ENCODE peak calls at places on chromosomes 11 and 22, in ten cellular contexts. Z is heart right ventricle; C is ovary; V is suprapubic skin; R is fibroblast of lung; H is psoas muscle; F is brain microvascular endothelial cell; M is CD8-positive, alpha-beta T cell; K is heart left ventricle; I is uterus. J is an unnamed sample. For H3K36me3, the result is how much of the 10 kb centered on the place peaks cover.

GRCh38 chr11:114039551-114039950 is 20.0 kb upstream of the ZBTB16 start:
- DNase-seq in Z (no peak), H (no peak), C (no peak), F (no peak), V (no peak), K (no peak), R (peak), I (no peak), M (no peak), J (no peak)

GRCh38 chr22:39906207-39906606 is 5.3 kb downstream of the GRAP2 start:
- DNase-seq in R (no peak), K (no peak), M (no peak), Z (no peak), V (no peak), F (no peak), C (no peak), H (no peak), I (no peak), J (no peak)

GRCh38 chr11:113193894-113194293 is 120.5 kb upstream of the TTC12 start:
- DNase-seq in C (peak), I (peak), Z (peak), H (no peak), F (no peak), R (peak), K (no peak), V (no peak), M (no peak), J (no peak)

GRCh38 chr11:113505541-113506375 is 30.6 kb upstream of the DRD2 start:
- DNase-seq in H (no peak), K (no peak), V (no peak), M (no peak), Z (no peak), I (no peak), C (no peak), F (peak), R (no peak), J (no peak)

GRCh38 chr22:48393041-48393370 is 1434.7 kb downstream of the BRD1 start:
- DNase-seq in M (no peak), H (no peak), K (no peak), V (no peak), Z (no peak), I (no peak), C (no peak), F (no peak), R (no peak), J (no peak)

GRCh38 chr11:113350646-113351045 is 36.3 kb downstream of the TTC12 start:
- DNase-seq in K (no peak), C (no peak), I (no peak), M (no peak), V (no peak), H (no peak), F (no peak), Z (no peak), R (no peak), J (no peak)

GRCh38 chr11:92098172-92098571 is 126.4 kb upstream of the FAT3 start:
- DNase-seq in R (no peak), I (no peak), C (no peak), M (no peak), F (no peak), V (no peak), H (no peak), K (no peak), Z (no peak), J (no peak)

GRCh38 chr11:39772525-39773137 is 1686.8 kb downstream of the LRRC4C start:
- DNase-seq in K (no peak), R (no peak), V (no peak), I (no peak), M (no peak), C (no peak), H (no peak), F (no peak), Z (no peak), J (no peak)

GRCh38 chr22:45469573-45470383 is 32.9 kb upstream of the FBLN1 start:
- DNase-seq in I (no peak), C (no peak), F (no peak), M (no peak), H (no peak), Z (no peak), K (no peak), V (no peak), R (peak), J (peak)

DNA sequence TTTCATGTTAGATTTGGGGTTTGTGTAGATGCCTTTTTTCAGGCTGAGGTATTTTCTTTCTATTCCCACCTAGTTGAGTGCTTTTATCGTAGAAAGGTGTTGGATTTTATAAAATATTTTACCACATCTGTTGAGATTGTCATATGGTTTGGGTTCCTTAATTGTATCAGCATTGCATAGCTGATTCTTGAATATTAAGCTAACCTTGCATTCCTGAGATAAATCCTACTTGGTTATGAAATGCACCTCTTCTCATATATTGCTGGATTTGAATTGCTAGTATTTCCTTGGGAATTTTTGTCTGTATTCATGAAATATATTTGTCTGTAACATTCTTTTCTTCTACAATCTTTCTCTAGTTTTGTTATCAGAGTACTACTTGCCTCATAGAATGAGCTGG is 10.1 kb downstream of the XKR3 start:
- DNase-seq in R (no peak), M (no peak), H (no peak), K (no peak), Z (no peak), C (no peak), F (no peak), V (no peak), I (no peak), J (no peak)
- H3K27ac ChIP-seq in R (no peak), M (no peak), H (no peak), K (no peak), Z (no peak), C (no peak), F (no peak), V (no peak), I (no peak), J (no peak)

GRCh38 chr11:62883677-62884076 is 3.0 kb downstream of the SLC3A2 start:
- DNase-seq in V (no peak), Z (no peak), K (no peak), C (no peak), R (no peak), F (no peak), M (no peak), I (no peak), H (no peak), J (no peak)
- H3K4me3 ChIP-seq in V (peak), Z (no peak), K (no peak), C (no peak), R (peak), F (peak), M (no peak), I (no peak), H (peak), J (no peak)

DNA sequence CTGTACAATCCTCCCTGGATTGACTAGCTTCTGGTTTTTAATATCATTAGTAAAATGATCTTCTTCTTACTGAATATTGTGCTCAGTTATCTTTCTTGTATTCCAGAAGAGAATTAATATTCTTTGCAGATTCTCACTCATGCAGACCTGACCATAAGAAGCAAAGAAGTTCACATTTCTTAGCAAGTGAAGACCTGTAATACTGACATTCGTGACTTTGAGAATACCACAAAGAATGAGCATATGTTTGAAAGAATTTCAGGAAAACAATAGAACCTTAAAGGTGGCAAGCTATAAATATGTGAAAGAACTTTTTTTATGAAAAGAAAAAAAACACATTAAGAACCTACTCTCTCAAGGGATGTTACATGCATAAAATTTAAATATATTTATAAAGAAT is 371.6 kb downstream of the JRKL start:
- DNase-seq in H (no peak), K (no peak), I (no peak), V (no peak), C (no peak), F (no peak), M (no peak), R (no peak), Z (no peak), J (no peak)
- H3K36me3 ChIP-seq in H (under half), K (under half), I (under half), V (under half), C (under half), F (under half), M (under half), R (under half), Z (under half), J (under half)

GRCh38 chr11:83073884-83074283 is 2.2 kb upstream of the RAB30 start:
- DNase-seq in K (no peak), R (no peak), C (no peak), V (no peak), H (no peak), Z (no peak), M (no peak), F (no peak), I (no peak), J (no peak)

GRCh38 chr11:83072689-83073242 is 1.1 kb upstream of the RAB30 start:
- DNase-seq in M (no peak), H (no peak), Z (no peak), R (no peak), C (no peak), K (no peak), I (no peak), F (no peak), V (no peak), J (no peak)

GRCh38 chr11:83073248-83073647 is 1.6 kb upstream of the RAB30 start:
- DNase-seq in R (no peak), H (no peak), Z (no peak), M (no peak), F (no peak), C (no peak), V (no peak), K (no peak), I (no peak), J (no peak)

GRCh38 chr11:83079820-83080219 is 8.1 kb upstream of the RAB30 start:
- DNase-seq in H (no peak), M (no peak), V (no peak), K (no peak), Z (no peak), F (no peak), R (no peak), C (no peak), I (no peak), J (no peak)

DNA sequence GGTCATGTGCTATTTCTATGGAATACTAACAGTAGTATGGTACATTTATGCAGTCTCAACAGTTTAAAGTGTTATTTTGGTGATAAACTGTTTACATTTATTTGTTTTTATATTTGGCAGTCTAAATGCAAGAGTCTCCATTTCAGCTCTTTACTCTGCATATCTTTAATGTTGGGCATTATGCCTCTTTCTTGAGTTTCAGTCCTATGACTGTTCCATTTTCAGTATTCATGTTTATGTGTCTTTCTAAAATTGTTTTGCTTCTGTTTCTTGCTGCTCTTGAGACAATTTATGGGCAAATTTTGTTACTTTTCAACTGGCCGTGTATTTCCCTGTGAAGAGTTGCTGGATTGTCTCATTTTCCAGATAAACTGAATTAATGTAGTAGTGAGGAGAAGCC is 6.6 kb upstream of the RAB30 start:
- DNase-seq in R (no peak), Z (no peak), C (no peak), M (no peak), I (no peak), H (no peak), F (no peak), V (no peak), K (no peak), J (no peak)
- H3K27ac ChIP-seq in R (no peak), Z (no peak), C (no peak), M (no peak), I (no peak), H (no peak), F (no peak), V (no peak), K (no peak), J (no peak)

DNA sequence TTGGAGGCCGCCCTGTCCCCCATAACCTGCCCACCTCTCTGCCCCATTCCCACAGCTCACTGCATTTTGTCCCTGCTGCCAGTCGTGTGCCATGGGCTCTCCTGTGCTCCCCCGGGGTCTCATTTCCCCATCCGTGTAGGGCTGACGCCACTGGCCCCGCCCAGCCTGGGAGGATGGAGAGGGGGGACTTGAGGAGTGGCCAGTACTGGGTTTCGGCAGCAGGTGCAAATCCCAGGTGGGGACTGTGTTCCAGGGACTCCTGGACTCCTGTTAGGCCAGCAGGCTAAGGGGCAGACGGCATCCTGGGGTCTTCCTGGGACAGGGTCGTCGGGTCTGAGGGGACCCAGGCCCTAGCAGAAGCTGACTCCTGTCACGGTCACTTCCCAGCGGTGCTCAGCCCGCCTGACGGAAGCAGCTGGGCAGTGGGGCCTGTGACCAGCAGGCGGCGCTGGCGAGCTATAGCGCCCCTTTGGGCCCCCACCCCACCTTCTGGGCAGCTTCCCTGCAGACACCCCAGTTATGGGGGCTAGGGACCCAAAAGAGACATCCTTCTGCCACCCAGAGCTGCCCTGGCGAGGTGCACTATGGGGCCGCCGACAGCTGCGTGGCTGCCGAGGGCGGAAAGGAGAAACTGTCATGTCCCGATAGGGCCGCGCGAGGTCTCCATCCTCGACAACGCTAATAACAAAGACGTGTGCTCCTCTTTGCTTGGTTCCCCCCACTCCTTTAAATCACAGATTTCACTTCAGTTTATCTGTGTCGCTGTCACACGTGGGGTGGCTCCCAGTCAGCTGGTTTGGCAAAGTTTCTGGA is 979 bp upstream of the MYO7A start:
- DNase-seq in H (peak), R (peak), M (peak), V (no peak), F (no peak), K (peak), C (peak), Z (peak), I (peak), J (peak)
- H3K4me3 ChIP-seq in H (peak), R (peak), M (peak), V (peak), F (peak), K (peak), C (peak), Z (peak), I (peak), J (peak)

GRCh38 chr22:38724926-38725571 is 19.3 kb downstream of the GTPBP1 start:
- DNase-seq in H (no peak), F (peak), I (no peak), R (peak), Z (no peak), K (no peak), V (no peak), M (no peak), C (no peak), J (no peak)
- H3K36me3 ChIP-seq in H (half or more), F (half or more), I (under half), R (under half), Z (half or more), K (half or more), V (half or more), M (half or more), C (under half), J (half or more)

DNA sequence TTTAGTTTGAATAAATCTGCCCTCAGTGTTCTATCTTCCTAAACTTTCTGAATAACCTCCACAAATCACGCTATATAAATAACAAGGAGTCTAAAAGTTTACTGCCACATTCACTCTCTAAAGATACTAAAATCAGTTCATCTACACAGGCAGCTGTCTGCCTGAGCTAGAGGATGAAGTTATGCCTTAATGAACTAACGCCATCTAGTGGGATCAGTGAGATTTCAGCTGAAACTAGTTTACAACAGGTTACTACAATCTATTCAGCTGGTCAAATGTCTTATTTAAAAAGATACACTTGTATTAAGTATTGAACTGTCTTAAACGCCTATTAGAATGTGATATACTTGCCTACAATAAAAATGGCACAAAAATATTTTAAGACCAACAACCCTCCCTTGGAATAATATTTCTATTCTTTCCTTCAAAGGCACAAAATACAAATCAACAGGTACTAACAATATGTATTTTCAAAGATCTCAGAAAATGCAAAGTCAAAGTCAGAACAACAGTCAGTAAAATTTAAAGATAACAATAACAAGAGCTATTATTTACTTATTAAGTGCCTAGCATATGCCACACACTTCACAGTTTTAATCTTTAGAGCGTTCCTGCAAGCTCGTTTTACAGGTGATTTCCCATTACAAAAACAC is 84.1 kb downstream of the LARGE2 start:
- DNase-seq in K (no peak), R (peak), M (no peak), C (no peak), H (no peak), Z (no peak), V (no peak), F (peak), I (no peak), J (no peak)
- H3K27ac ChIP-seq in K (no peak), R (no peak), M (no peak), C (no peak), H (no peak), Z (no peak), V (no peak), F (no peak), I (no peak), J (no peak)

GRCh38 chr11:31521497-31522150 is 12.1 kb downstream of the ELP4 start:
- DNase-seq in Z (no peak), M (no peak), R (no peak), F (no peak), C (no peak), V (no peak), K (no peak), I (no peak), H (no peak), J (no peak)
- H3K4me3 ChIP-seq in Z (no peak), M (no peak), R (no peak), F (no peak), C (no peak), V (no peak), K (no peak), I (no peak), H (no peak), J (no peak)

GRCh38 chr11:57792870-57793269 is 31.3 kb downstream of the CTNND1 start:
- DNase-seq in I (no peak), H (no peak), C (no peak), M (no peak), K (no peak), F (no peak), Z (no peak), V (no peak), R (no peak), J (no peak)

GRCh38 chr11:57787920-57788716 is 26.5 kb downstream of the CTNND1 start:
- DNase-seq in I (no peak), H (no peak), F (no peak), R (no peak), M (no peak), K (no peak), Z (no peak), V (no peak), C (no peak), J (no peak)

GRCh38 chr11:57793711-57794110 is 32.1 kb downstream of the CTNND1 start:
- DNase-seq in R (no peak), F (no peak), K (no peak), I (no peak), M (no peak), C (no peak), Z (no peak), H (no peak), V (no peak), J (no peak)

GRCh38 chr11:57792060-57792541 is 30.5 kb downstream of the CTNND1 start:
- DNase-seq in K (peak), M (peak), Z (peak), C (no peak), I (no peak), R (peak), F (peak), H (peak), V (no peak), J (no peak)

DNA sequence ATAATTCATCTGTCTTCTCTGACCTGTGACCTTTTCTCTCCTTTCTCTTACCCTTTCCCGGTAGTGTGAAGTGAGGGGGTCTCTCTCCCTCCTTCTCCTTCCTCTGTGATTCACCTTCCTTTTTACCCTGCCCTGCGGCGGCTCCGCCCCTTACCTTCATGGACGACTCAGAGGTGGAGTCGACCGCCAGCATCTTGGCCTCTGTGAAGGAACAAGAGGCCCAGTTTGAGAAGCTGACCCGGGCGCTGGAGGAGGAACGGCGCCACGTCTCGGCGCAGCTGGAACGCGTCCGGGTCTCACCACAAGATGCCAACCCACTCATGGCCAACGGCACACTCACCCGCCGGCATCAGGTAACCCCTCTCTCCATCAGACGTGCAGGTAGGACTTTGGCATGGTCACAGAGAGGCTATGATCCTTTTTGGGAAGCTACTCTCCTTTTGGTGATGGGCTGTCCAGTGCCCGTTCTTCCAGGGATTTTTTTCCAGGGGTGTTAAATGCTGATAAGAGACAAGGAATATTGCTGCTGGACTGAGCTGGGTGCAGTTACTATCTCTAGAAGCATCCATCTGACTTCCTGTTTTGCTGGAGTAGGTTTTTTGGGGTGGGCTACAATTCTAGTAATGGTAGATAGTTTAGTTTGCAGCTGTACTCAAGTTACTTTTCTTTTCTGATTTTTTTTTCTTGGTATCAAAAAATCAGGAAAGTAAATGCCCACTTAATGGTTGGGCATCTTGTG is 29.9 kb downstream of the CTNND1 start:
- DNase-seq in F (no peak), K (no peak), I (no peak), R (no peak), Z (no peak), M (no peak), V (no peak), C (no peak), H (no peak), J (no peak)
- H3K36me3 ChIP-seq in F (under half), K (under half), I (under half), R (under half), Z (half or more), M (under half), V (under half), C (under half), H (half or more), J (under half)

J was measured in pancreas.